ENCODE peak calls at places on chromosomes 4 and X, in seven cellular contexts. One of them, this sample, is unnamed.

GRCh38 chr4:123453006-123453685 is 56.6 kb downstream of the SPRY1 start:
- DNase-seq in pancreas: no peak
- DNase-seq in cardiac muscle cell: no peak
- DNase-seq in right atrium auricular region: no peak
- DNase-seq in ovary: no peak
- DNase-seq in stomach: no peak
- DNase-seq in lower lobe of right lung: no peak
- DNase-seq in this sample: no peak

GRCh38 chr4:13543648-13544555 is at the start of gene NKX3-2:
- DNase-seq in right atrium auricular region: no peak
- DNase-seq in ovary: no peak
- DNase-seq in stomach: no peak
- DNase-seq in lower lobe of right lung: no peak
- DNase-seq in cardiac muscle cell: peak
- DNase-seq in pancreas: no peak
- DNase-seq in this sample: no peak

GRCh38 chr4:22573198-22573597 is 57.3 kb upstream of the ADGRA3 start:
- DNase-seq in stomach: peak
- DNase-seq in pancreas: peak
- DNase-seq in right atrium auricular region: peak
- DNase-seq in lower lobe of right lung: peak
- DNase-seq in ovary: peak
- DNase-seq in cardiac muscle cell: peak
- DNase-seq in this sample: no peak

GRCh38 chr4:159823743-159824142 is 720.9 kb downstream of the RAPGEF2 start:
- DNase-seq in stomach: no peak
- DNase-seq in cardiac muscle cell: no peak
- DNase-seq in right atrium auricular region: no peak
- DNase-seq in ovary: no peak
- DNase-seq in lower lobe of right lung: no peak
- DNase-seq in pancreas: no peak
- DNase-seq in this sample: no peak

GRCh38 chrX:136170109-136170800 is 22.9 kb downstream of the FHL1 start:
- DNase-seq in cardiac muscle cell: peak
- DNase-seq in pancreas: no peak
- DNase-seq in lower lobe of right lung: no peak
- DNase-seq in ovary: no peak
- DNase-seq in right atrium auricular region: no peak
- DNase-seq in stomach: no peak
- DNase-seq in this sample: no peak

GRCh38 chr4:20679946-20680345 is 20.3 kb upstream of the PACRGL start:
- DNase-seq in right atrium auricular region: no peak
- DNase-seq in stomach: no peak
- DNase-seq in pancreas: no peak
- DNase-seq in lower lobe of right lung: no peak
- DNase-seq in cardiac muscle cell: no peak
- DNase-seq in ovary: no peak
- DNase-seq in this sample: no peak

GRCh38 chr4:140092094-140092820 is 61.7 kb downstream of the MAML3 start:
- DNase-seq in ovary: no peak
- DNase-seq in stomach: peak
- DNase-seq in pancreas: peak
- DNase-seq in right atrium auricular region: peak
- DNase-seq in cardiac muscle cell: no peak
- DNase-seq in lower lobe of right lung: peak
- DNase-seq in this sample: no peak

GRCh38 chr4:186838295-186838694 is 114.6 kb upstream of the FAT1 start:
- DNase-seq in right atrium auricular region: no peak
- DNase-seq in pancreas: no peak
- DNase-seq in stomach: no peak
- DNase-seq in lower lobe of right lung: no peak
- DNase-seq in ovary: no peak
- DNase-seq in cardiac muscle cell: no peak
- DNase-seq in this sample: no peak

GRCh38 chr4:110310795-110311194 is 112.4 kb upstream of the ELOVL6 start:
- DNase-seq in cardiac muscle cell: peak
- DNase-seq in stomach: no peak
- DNase-seq in ovary: no peak
- DNase-seq in right atrium auricular region: no peak
- DNase-seq in lower lobe of right lung: no peak
- DNase-seq in pancreas: no peak
- DNase-seq in this sample: no peak

GRCh38 chr4:4260185-4260751 is 12.2 kb upstream of the TMEM128 start:
- DNase-seq in right atrium auricular region: no peak
- DNase-seq in stomach: no peak
- DNase-seq in cardiac muscle cell: peak
- DNase-seq in lower lobe of right lung: no peak
- DNase-seq in ovary: no peak
- DNase-seq in pancreas: no peak
- DNase-seq in this sample: no peak

GRCh38 chrX:40083979-40084359 is 13.8 kb downstream of the BCOR start:
- DNase-seq in cardiac muscle cell: no peak
- DNase-seq in pancreas: no peak
- DNase-seq in ovary: no peak
- DNase-seq in right atrium auricular region: no peak
- DNase-seq in stomach: no peak
- DNase-seq in lower lobe of right lung: no peak
- DNase-seq in this sample: no peak

GRCh38 chrX:134236690-134237362 is at the start of gene CCDC160:
- DNase-seq in lower lobe of right lung: peak
- DNase-seq in stomach: peak
- DNase-seq in cardiac muscle cell: peak
- DNase-seq in pancreas: peak
- DNase-seq in ovary: peak
- DNase-seq in right atrium auricular region: no peak
- DNase-seq in this sample: no peak

GRCh38 chrX:140733766-140734342 is 24.3 kb downstream of the LINC00632 start:
- DNase-seq in lower lobe of right lung: no peak
- DNase-seq in right atrium auricular region: no peak
- DNase-seq in ovary: no peak
- DNase-seq in pancreas: no peak
- DNase-seq in stomach: no peak
- DNase-seq in cardiac muscle cell: peak
- DNase-seq in this sample: no peak

GRCh38 chrX:38206036-38206435 is 14.6 kb downstream of the SRPX start:
- DNase-seq in right atrium auricular region: no peak
- DNase-seq in cardiac muscle cell: no peak
- DNase-seq in ovary: no peak
- DNase-seq in stomach: no peak
- DNase-seq in lower lobe of right lung: no peak
- DNase-seq in pancreas: no peak
- DNase-seq in this sample: no peak

GRCh38 chr4:26765515-26765914 is 95.1 kb upstream of the STIM2 start:
- DNase-seq in pancreas: no peak
- DNase-seq in cardiac muscle cell: no peak
- DNase-seq in lower lobe of right lung: no peak
- DNase-seq in ovary: no peak
- DNase-seq in right atrium auricular region: no peak
- DNase-seq in stomach: no peak
- DNase-seq in this sample: no peak

GRCh38 chr4:80221161-80221560 is 23.9 kb downstream of the PRDM8 start:
- DNase-seq in right atrium auricular region: no peak
- DNase-seq in pancreas: no peak
- DNase-seq in ovary: no peak
- DNase-seq in lower lobe of right lung: no peak
- DNase-seq in stomach: no peak
- DNase-seq in cardiac muscle cell: peak
- DNase-seq in this sample: no peak

GRCh38 chr4:182504440-182504839 is 261.2 kb downstream of the TENM3 start:
- DNase-seq in cardiac muscle cell: no peak
- DNase-seq in ovary: no peak
- DNase-seq in stomach: no peak
- DNase-seq in right atrium auricular region: no peak
- DNase-seq in pancreas: no peak
- DNase-seq in lower lobe of right lung: no peak
- DNase-seq in this sample: no peak

GRCh38 chr4:8917321-8917811 is 45.7 kb upstream of the HMX1 start:
- DNase-seq in ovary: no peak
- DNase-seq in lower lobe of right lung: peak
- DNase-seq in stomach: peak
- DNase-seq in right atrium auricular region: peak
- DNase-seq in pancreas: no peak
- DNase-seq in cardiac muscle cell: no peak
- DNase-seq in this sample: no peak

GRCh38 chr4:2671267-2671895 is 84.8 kb downstream of the TNIP2 start:
- DNase-seq in pancreas: no peak
- DNase-seq in stomach: peak
- DNase-seq in ovary: no peak
- DNase-seq in right atrium auricular region: no peak
- DNase-seq in lower lobe of right lung: no peak
- DNase-seq in cardiac muscle cell: no peak
- DNase-seq in this sample: no peak

GRCh38 chr4:153152453-153153338 is 51.5 kb upstream of the TRIM2 start:
- DNase-seq in pancreas: peak
- DNase-seq in ovary: peak
- DNase-seq in lower lobe of right lung: peak
- DNase-seq in right atrium auricular region: no peak
- DNase-seq in cardiac muscle cell: peak
- DNase-seq in stomach: peak
- DNase-seq in this sample: peak

GRCh38 chrX:64977051-64977450 is 801 bp upstream of the ZC4H2 start:
- DNase-seq in pancreas: no peak
- DNase-seq in lower lobe of right lung: no peak
- DNase-seq in right atrium auricular region: no peak
- DNase-seq in cardiac muscle cell: no peak
- DNase-seq in stomach: no peak
- DNase-seq in ovary: no peak
- DNase-seq in this sample: no peak

DNA sequence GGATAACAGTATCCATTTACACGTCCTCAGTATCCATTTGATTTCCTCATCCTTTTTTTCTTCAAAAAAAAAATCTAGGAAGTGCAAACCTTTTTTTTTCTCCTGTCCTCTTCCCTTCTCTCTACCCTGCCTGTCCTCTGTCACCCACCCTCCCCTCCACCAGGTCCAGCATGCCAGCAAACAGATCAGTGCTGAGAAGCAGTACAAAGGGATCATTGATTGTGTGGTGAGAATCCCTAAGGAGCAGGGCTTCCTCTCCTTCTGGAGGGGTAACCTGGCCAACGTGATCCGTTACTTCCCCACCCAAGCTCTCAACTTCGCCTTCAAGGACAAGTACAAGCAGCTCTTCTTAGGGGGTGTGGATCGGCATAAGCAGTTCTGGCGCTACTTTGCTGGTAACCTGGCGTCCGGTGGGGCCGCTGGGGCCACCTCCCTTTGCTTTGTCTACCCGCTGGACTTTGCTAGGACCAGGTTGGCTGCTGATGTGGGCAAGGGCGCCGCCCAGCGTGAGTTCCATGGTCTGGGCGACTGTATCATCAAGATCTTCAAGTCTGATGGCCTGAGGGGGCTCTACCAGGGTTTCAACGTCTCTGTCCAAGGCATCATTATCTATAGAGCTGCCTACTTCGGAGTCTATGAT is 1.7 kb downstream of the SLC25A4 start:
- DNase-seq in lower lobe of right lung: no peak
- DNase-seq in right atrium auricular region: no peak
- DNase-seq in stomach: no peak
- DNase-seq in cardiac muscle cell: no peak
- DNase-seq in pancreas: no peak
- DNase-seq in ovary: no peak
- DNase-seq in this sample: no peak
- TF ChIP-seq CTCF in lower lobe of right lung: no peak
- TF ChIP-seq CTCF in right atrium auricular region: no peak
- TF ChIP-seq CTCF in stomach: no peak
- TF ChIP-seq CTCF in cardiac muscle cell: no peak
- TF ChIP-seq CTCF in pancreas: no peak
- TF ChIP-seq CTCF in ovary: no peak
- TF ChIP-seq CTCF in this sample: no peak

GRCh38 chrX:72569786-72570185 is 2.9 kb downstream of the HDAC8 start:
- DNase-seq in stomach: no peak
- DNase-seq in cardiac muscle cell: peak
- DNase-seq in ovary: no peak
- DNase-seq in pancreas: no peak
- DNase-seq in lower lobe of right lung: no peak
- DNase-seq in right atrium auricular region: no peak
- DNase-seq in this sample: no peak
- TF ChIP-seq CTCF in stomach: no peak
- TF ChIP-seq CTCF in cardiac muscle cell: peak
- TF ChIP-seq CTCF in ovary: no peak
- TF ChIP-seq CTCF in pancreas: no peak
- TF ChIP-seq CTCF in lower lobe of right lung: no peak
- TF ChIP-seq CTCF in right atrium auricular region: no peak
- TF ChIP-seq CTCF in this sample: no peak

GRCh38 chr4:102620697-102621497 is 119.7 kb downstream of the NFKB1 start:
- DNase-seq in lower lobe of right lung: no peak
- DNase-seq in pancreas: no peak
- DNase-seq in right atrium auricular region: no peak
- DNase-seq in cardiac muscle cell: peak
- DNase-seq in ovary: no peak
- DNase-seq in stomach: peak
- DNase-seq in this sample: no peak
- TF ChIP-seq CTCF in lower lobe of right lung: peak
- TF ChIP-seq CTCF in pancreas: peak
- TF ChIP-seq CTCF in right atrium auricular region: peak
- TF ChIP-seq CTCF in cardiac muscle cell: peak
- TF ChIP-seq CTCF in ovary: no peak
- TF ChIP-seq CTCF in stomach: peak
- TF ChIP-seq CTCF in this sample: no peak

GRCh38 chr4:76754439-76754838 is 143.5 kb downstream of the SOWAHB start:
- DNase-seq in right atrium auricular region: no peak
- DNase-seq in ovary: no peak
- DNase-seq in stomach: no peak
- DNase-seq in pancreas: no peak
- DNase-seq in cardiac muscle cell: no peak
- DNase-seq in lower lobe of right lung: no peak
- DNase-seq in this sample: no peak

GRCh38 chr4:76753814-76754213 is 144.1 kb downstream of the SOWAHB start:
- DNase-seq in ovary: no peak
- DNase-seq in pancreas: no peak
- DNase-seq in lower lobe of right lung: no peak
- DNase-seq in right atrium auricular region: no peak
- DNase-seq in stomach: no peak
- DNase-seq in cardiac muscle cell: peak
- DNase-seq in this sample: no peak

GRCh38 chr4:76750716-76751115 is 147.2 kb downstream of the SOWAHB start:
- DNase-seq in lower lobe of right lung: no peak
- DNase-seq in stomach: no peak
- DNase-seq in cardiac muscle cell: no peak
- DNase-seq in ovary: no peak
- DNase-seq in right atrium auricular region: no peak
- DNase-seq in pancreas: no peak
- DNase-seq in this sample: no peak

GRCh38 chr4:76751612-76752343 is 146.2 kb downstream of the SOWAHB start:
- DNase-seq in stomach: no peak
- DNase-seq in lower lobe of right lung: no peak
- DNase-seq in right atrium auricular region: no peak
- DNase-seq in cardiac muscle cell: no peak
- DNase-seq in ovary: no peak
- DNase-seq in pancreas: no peak
- DNase-seq in this sample: no peak

DNA sequence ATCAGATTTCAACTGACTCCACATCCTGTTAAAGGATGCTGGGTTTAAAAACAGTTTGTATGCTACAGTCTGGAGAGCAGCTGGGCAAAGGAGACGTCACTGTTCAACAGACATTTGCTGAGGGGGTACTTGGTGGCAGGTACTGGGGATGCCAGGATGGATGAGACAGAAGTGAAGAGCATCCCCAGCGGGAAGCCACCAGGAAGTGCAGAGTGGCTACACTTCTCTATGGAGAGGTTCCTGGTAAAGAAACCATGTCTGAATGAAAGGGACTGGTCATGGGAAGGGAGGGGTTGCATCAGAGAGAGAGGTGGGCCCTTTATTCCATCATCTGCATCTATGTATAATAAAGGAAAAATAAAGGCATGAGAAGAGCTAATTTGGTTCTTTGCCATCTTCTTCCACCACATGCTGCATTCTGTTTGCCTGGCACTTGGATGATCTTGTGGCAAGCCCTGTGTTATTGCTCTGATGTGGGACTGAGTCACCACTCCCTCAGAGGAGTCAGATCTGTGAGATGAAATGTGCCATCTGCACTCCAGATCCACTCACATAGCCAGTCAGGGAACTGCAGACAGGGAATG is 144.9 kb downstream of the SOWAHB start:
- DNase-seq in pancreas: no peak
- DNase-seq in lower lobe of right lung: no peak
- DNase-seq in cardiac muscle cell: peak
- DNase-seq in right atrium auricular region: no peak
- DNase-seq in ovary: no peak
- DNase-seq in stomach: no peak
- DNase-seq in this sample: no peak
- TF ChIP-seq CTCF in pancreas: no peak
- TF ChIP-seq CTCF in lower lobe of right lung: no peak
- TF ChIP-seq CTCF in cardiac muscle cell: no peak
- TF ChIP-seq CTCF in right atrium auricular region: no peak
- TF ChIP-seq CTCF in ovary: no peak
- TF ChIP-seq CTCF in stomach: no peak
- TF ChIP-seq CTCF in this sample: no peak

This sample was measured in omental fat pad.